ENCODE peak calls at places on chromosomes 13 and 19, in eight cellular contexts. H is body of pancreas, K is Peyer's patch, A is stomach, Q is A549, U is uterus, V is IMR-90, N is H1. O is an unnamed sample.

GRCh38 chr13:44543424-44543823 is 32.7 kb downstream of the TSC22D1 start:
- DNase-seq in K (no peak), H (no peak), A (no peak), Q (no peak), U (no peak), V (no peak), N (no peak), O (no peak)

GRCh38 chr13:31044658-31045620 is 112.5 kb downstream of the TEX26 start:
- DNase-seq in V (no peak), A (no peak), N (no peak), U (no peak), H (no peak), K (no peak), Q (no peak), O (no peak)

GRCh38 chr19:54208784-54209057 is 8.1 kb downstream of the RPS9 start:
- DNase-seq in U (no peak), A (no peak), V (no peak), Q (no peak), H (no peak), N (no peak), K (no peak), O (no peak)

GRCh38 chr19:15614507-15615379 is at the start of gene CYP4F8:
- DNase-seq in K (no peak), V (no peak), N (no peak), Q (no peak), U (no peak), H (peak), A (no peak), O (no peak)

GRCh38 chr13:114043421-114044053 is 69.7 kb upstream of the C13orf46 start:
- DNase-seq in A (peak), K (peak), U (peak), V (peak), N (no peak), Q (peak), H (peak), O (peak)

GRCh38 chr19:4361152-4362037 is 18.0 kb downstream of the MPND start:
- DNase-seq in A (no peak), N (no peak), K (no peak), Q (no peak), V (peak), H (no peak), U (no peak), O (no peak)

GRCh38 chr19:35213678-35214632 is 14.6 kb downstream of the FAM187B start:
- DNase-seq in A (peak), K (peak), U (peak), N (no peak), H (peak), Q (peak), V (peak), O (peak)

GRCh38 chr13:110340812-110341444 is 33.8 kb downstream of the COL4A2 start:
- DNase-seq in K (peak), H (peak), A (peak), Q (no peak), V (peak), N (no peak), U (peak), O (peak)

GRCh38 chr13:41976491-41976890 is 15.6 kb upstream of the VWA8 start:
- DNase-seq in A (no peak), K (no peak), H (no peak), V (no peak), Q (no peak), N (no peak), U (no peak), O (no peak)

GRCh38 chr13:24631922-24632321 is 48.3 kb upstream of the ATP12A start:
- DNase-seq in V (no peak), A (no peak), Q (no peak), H (no peak), K (no peak), N (no peak), U (no peak), O (no peak)

GRCh38 chr13:113907637-113908617 is 44.1 kb upstream of the GAS6 start:
- DNase-seq in N (no peak), Q (no peak), H (no peak), V (peak), U (peak), A (peak), K (no peak), O (no peak)

GRCh38 chr13:100710176-100710575 is 35.6 kb upstream of the TMTC4 start:
- DNase-seq in H (no peak), Q (no peak), U (no peak), V (no peak), A (no peak), K (no peak), N (no peak), O (no peak)

DNA sequence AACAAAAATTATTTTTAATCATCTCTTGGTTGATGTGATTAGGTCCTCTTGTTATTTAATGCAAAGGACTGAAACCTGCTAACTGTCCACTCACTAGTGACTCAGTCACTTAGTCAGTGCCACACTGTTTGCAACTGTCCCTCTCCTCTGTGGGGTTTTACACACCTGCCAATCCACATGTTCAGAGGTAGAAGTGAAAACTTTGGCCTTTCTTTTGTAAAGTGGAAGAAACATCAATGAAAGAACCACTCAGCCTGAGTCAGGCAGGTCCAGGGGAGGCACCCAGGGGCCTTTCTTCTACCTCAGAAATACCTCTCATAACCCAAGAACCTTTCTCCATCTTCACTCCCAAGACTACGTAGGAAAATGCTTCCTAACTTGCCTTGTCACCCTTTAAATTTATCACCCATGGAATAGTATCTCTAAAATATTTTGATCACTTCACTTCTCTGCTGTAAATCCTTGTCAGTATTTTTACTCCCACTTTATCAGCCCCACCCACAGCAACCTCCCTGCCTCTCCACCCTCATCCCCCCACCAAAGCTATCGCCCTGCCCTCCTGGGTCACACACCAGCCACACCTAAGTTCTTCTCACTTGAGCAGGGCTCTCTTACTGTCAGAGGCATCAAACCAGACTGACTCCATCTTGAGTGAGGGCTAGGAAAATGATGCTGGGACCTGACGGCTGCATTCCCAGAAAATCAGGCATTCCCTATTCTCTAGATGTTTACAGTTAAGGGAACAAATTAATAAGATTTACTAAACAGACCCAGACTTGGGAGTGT is 29.6 kb upstream of the EEF1AKMT1 start:
- DNase-seq in H (no peak), Q (no peak), U (no peak), A (no peak), V (no peak), K (no peak), N (no peak), O (no peak)
- H3K27ac ChIP-seq in H (no peak), Q (no peak), U (no peak), A (no peak), V (no peak), K (no peak), N (no peak), O (no peak)

GRCh38 chr19:5818594-5818993 is 13.7 kb downstream of the NRTN start:
- DNase-seq in A (no peak), Q (no peak), U (no peak), V (no peak), K (no peak), N (no peak), H (peak), O (no peak)

GRCh38 chr19:5823579-5824281 is 15.8 kb downstream of the FUT6 start:
- DNase-seq in V (no peak), K (no peak), A (peak), N (no peak), H (peak), Q (peak), U (no peak), O (no peak)

GRCh38 chr19:5822181-5822844 is 17.2 kb downstream of the FUT6 start:
- DNase-seq in N (no peak), V (no peak), Q (no peak), U (no peak), K (no peak), H (no peak), A (peak), O (no peak)

GRCh38 chr19:5820785-5821184 is 15.9 kb downstream of the NRTN start:
- DNase-seq in U (no peak), H (no peak), A (no peak), Q (no peak), N (no peak), K (no peak), V (no peak), O (no peak)

DNA sequence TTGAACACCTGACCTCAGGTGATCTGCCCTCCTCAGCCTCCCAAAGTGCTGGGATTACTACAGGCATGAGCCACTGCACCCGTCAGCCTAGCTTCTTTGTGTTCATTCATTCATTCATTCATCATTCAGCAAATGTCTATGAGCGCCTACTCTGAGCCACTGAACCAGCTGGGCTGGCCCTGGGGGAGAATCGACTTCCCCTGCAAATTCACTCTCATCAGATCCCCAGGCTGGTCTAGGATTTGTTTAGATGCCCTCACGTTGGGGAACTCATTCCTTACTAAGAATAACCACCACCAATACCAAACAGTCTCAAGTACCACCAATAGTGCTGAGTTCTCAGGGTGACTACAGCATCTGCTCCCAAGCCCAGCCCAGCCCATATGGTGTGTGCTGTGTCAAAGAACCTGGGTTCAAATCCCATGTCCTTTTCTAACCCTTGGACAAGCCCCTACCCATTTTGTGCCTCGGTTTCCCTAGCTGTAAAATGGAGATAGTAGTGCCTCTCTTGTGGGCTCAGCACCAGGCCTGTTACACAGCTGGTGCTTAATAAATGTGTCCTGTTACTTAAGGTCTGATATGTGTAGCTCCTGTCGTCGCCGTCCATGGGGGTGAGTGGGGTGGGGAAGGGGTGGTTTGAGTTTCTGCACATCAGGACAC is 16.8 kb downstream of the NRTN start:
- DNase-seq in Q (no peak), V (no peak), U (no peak), A (no peak), K (no peak), H (no peak), N (no peak), O (no peak)
- TF ChIP-seq POLR2A in Q (no peak), V (no peak), U (no peak), A (no peak), K (no peak), H (no peak), N (no peak), O (no peak)

GRCh38 chr19:42350417-42350816 is 25.0 kb downstream of the MEGF8 start:
- DNase-seq in A (no peak), N (no peak), K (no peak), H (no peak), V (no peak), Q (no peak), U (no peak), O (no peak)

GRCh38 chr19:42351079-42351735 is 25.8 kb downstream of the MEGF8 start:
- DNase-seq in H (no peak), N (no peak), K (no peak), U (no peak), A (no peak), V (no peak), Q (no peak), O (no peak)

GRCh38 chr19:42348211-42348610 is 22.8 kb downstream of the MEGF8 start:
- DNase-seq in V (no peak), K (no peak), H (no peak), Q (no peak), N (no peak), A (no peak), U (no peak), O (no peak)

GRCh38 chr19:42352216-42352892 is 26.9 kb downstream of the MEGF8 start:
- DNase-seq in A (no peak), N (no peak), K (no peak), Q (no peak), U (no peak), V (peak), H (no peak), O (no peak)

GRCh38 chr19:42349378-42350107 is 24.1 kb downstream of the MEGF8 start:
- DNase-seq in V (no peak), N (no peak), K (no peak), U (no peak), A (no peak), Q (no peak), H (no peak), O (no peak)
- TF ChIP-seq CTCF in V (no peak), N (no peak), K (no peak), U (no peak), A (no peak), Q (no peak), H (no peak), O (no peak)

DNA sequence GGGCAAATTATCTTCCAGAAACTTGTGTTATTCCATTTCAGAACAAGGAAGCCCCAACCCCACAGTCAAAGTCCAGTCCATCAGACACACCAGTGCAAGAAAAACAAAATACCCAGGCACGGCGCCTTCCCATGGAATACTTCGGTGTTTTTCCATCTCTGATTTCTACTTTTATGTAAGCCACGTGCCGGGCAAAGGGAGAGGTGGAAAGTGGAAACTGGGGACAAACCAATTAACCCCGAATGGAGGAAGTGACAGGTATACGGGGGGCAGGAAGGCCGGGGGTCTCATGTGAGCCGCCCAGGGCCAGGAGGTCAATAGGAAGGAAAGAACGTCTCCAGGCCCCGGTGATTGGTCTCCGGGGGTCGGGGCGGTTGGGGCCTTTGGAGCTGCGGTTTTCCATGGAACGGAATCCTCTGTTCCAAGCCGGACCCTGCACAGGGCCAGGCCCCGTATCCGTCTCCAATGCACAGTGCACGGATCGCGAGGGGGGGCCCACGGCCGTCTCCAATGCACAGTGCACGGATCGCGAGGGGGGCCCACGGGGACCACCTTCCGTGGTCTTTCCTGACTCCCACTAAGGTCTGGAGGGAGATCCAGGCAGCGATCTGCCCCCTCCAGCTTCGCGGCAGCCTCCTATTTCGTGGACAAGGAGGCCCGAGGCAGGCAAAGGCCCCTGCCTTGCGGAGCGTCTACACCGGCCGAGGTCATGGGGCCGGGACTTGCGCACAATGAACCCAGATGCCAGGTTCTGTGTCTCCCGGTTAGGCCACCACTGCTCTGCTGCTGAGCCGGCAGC is 79.7 kb downstream of the GADD45B start:
- DNase-seq in H (no peak), Q (no peak), U (no peak), A (no peak), K (no peak), V (no peak), N (no peak), O (no peak)
- H3K27ac ChIP-seq in H (no peak), Q (peak), U (peak), A (no peak), K (no peak), V (no peak), N (no peak), O (no peak)

DNA sequence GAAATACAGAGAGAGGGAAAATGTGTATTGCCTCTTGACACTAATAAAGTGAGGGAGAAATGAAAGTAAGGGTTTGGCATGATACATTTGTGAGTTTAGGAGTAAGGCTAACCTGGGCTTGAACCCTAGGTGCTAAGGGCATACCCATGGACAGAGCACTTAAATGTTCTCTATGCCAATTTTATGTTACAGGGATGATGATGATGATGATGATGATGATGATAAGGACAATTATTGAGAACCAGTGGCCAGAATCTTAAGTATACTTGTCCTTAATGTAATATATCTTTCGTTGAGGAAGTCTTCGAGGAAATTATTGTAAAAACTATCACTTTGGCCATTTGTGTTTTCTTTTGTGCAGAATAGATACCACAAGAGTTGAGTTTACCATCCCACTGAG is 33.2 kb downstream of the DPY19L3 start:
- DNase-seq in A (no peak), K (no peak), Q (no peak), V (no peak), N (no peak), U (no peak), H (no peak), O (no peak)
- TF ChIP-seq POLR2A in A (no peak), K (no peak), Q (no peak), V (no peak), N (no peak), U (no peak), H (no peak), O (no peak)

DNA sequence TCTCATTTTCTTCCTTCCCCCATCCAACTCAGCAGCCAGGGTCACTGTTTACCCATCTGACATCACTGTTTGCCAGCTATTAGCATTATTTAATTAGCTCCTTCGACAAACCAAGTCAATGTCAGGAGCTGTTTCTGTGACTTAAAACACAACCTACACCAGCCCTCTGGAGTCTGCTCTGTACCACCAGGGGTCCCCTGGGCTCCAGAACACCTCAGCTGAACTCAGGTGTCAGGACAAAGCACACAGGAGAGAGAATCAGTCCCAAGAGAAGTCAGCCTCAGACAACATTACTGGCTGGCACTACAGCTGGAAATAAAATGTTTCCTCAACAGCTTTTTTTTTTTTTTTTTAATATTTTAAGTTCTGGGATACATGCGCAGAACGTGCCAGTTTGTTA is 45.1 kb downstream of the DCLK1 start:
- DNase-seq in Q (no peak), H (no peak), K (no peak), V (no peak), U (no peak), A (no peak), N (peak), O (no peak)
- TF ChIP-seq CTCF in Q (no peak), H (no peak), K (no peak), V (no peak), U (no peak), A (no peak), N (peak), O (no peak)

DNA sequence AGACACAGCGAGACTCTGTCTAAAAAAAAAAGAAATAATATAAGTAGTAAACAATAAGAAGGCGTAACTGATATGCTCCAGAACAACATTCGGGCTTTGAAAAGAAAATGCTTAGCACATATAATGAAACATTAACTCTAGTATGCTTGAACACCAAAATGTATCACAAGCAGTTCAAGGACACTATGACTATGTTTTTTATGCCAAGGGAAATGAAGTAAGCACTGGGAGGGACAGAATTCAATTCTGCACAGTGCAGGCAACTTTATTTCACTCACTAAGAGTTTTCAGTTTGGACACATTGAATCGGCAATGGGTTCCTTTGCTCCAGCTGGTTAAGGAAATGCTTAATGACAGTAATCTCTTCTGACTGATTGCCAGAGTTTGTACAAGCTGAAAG is 178.7 kb downstream of the TBC1D4 start:
- DNase-seq in N (no peak), H (no peak), U (no peak), K (no peak), V (no peak), Q (no peak), A (no peak), O (no peak)
- H3K27ac ChIP-seq in N (no peak), H (no peak), U (no peak), K (no peak), V (no peak), Q (no peak), A (no peak), O (no peak)

DNA sequence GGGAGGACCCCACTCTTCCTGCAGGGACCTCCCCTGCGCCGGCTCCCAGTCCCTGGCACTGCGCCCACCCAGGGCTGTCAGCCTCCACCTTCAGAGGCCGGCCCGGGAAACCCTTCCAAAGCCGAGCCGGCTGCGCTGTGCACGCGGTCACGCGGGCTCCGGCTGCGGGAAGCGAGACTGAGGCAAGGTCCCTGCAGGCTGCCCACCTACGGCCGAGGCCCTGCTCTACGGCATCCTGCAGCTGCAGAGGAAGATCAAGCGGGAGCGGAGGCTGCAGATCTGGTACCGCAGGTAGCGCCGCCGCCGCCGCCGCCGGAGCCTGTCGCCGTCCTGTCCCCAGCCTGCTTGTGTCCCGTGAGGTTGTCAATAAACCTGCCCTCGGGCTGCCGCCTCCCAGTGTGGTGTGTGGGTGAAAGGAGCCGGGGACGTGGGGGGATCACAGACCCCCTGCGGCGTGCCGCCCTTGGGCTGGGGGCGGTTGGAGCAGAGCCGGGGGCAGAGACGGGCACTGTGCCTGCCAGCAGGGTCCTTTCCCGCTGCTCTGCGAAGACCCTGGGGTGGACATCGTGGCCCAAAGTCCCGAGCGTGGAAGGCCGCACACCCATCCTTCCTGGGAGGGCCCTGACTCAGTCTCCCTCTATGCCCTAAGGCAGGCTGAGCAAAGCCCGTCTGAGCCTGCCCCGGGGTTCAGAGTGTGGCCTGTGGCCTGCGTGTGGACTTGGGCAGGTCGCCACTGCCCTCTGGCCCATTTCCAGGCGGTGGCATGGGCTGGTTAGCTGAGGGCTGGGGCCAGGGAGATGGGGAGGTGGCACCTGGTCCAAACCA is 5.9 kb downstream of the GAMT start:
- DNase-seq in Q (no peak), H (peak), A (peak), V (no peak), U (no peak), K (no peak), N (no peak), O (no peak)
- TF ChIP-seq POLR2A in Q (no peak), H (peak), A (no peak), V (no peak), U (no peak), K (no peak), N (no peak), O (no peak)